ENCODE peak calls at places on chromosomes 16 and 17, in ten cellular contexts. One of them, this sample, is unnamed.
A peak's percentile ranks its signal among the peaks of the same experiment; 100 is the strongest.

GRCh38 chr16:15052747-15053476 is 3.0 kb downstream of the NTAN1 start:
- DNase-seq in tibial artery: peak; percentile 31
- DNase-seq in lower lobe of right lung: no peak
- DNase-seq in right atrium auricular region: peak; percentile 56
- DNase-seq in ovary: no peak
- DNase-seq in body of pancreas: no peak
- DNase-seq in mucosa of descending colon: no peak
- DNase-seq in endodermal cell: no peak
- DNase-seq in SK-N-SH: no peak
- DNase-seq in neuronal stem cell: no peak
- DNase-seq in this sample: no peak

GRCh38 chr17:76737082-76737675 is at the start of gene SRSF2:
- DNase-seq in body of pancreas: peak; percentile 99
- DNase-seq in tibial artery: peak; percentile 99
- DNase-seq in right atrium auricular region: peak; percentile 99
- DNase-seq in endodermal cell: peak; percentile 100
- DNase-seq in lower lobe of right lung: peak; percentile 98
- DNase-seq in mucosa of descending colon: peak; percentile 98
- DNase-seq in SK-N-SH: peak; percentile 100
- DNase-seq in neuronal stem cell: peak; percentile 99
- DNase-seq in ovary: peak; percentile 98
- DNase-seq in this sample: peak; percentile 99

GRCh38 chr16:4624827-4625616 is 396 bp downstream of the MGRN1 start:
- DNase-seq in SK-N-SH: no peak
- DNase-seq in ovary: peak; percentile 60
- DNase-seq in right atrium auricular region: peak; percentile 82
- DNase-seq in neuronal stem cell: peak; percentile 82
- DNase-seq in lower lobe of right lung: peak; percentile 88
- DNase-seq in tibial artery: peak; percentile 81
- DNase-seq in mucosa of descending colon: peak; percentile 81
- DNase-seq in body of pancreas: peak; percentile 71
- DNase-seq in endodermal cell: peak; percentile 93
- DNase-seq in this sample: peak; percentile 72

GRCh38 chr17:2474371-2474770 is 37.3 kb downstream of the METTL16 start:
- DNase-seq in right atrium auricular region: no peak
- DNase-seq in ovary: no peak
- DNase-seq in tibial artery: no peak
- DNase-seq in mucosa of descending colon: no peak
- DNase-seq in SK-N-SH: no peak
- DNase-seq in endodermal cell: peak; percentile 22
- DNase-seq in lower lobe of right lung: no peak
- DNase-seq in neuronal stem cell: no peak
- DNase-seq in body of pancreas: no peak
- DNase-seq in this sample: no peak

GRCh38 chr17:19676901-19677300 is 28.4 kb downstream of the ALDH3A2 start:
- DNase-seq in tibial artery: no peak
- DNase-seq in body of pancreas: no peak
- DNase-seq in right atrium auricular region: no peak
- DNase-seq in mucosa of descending colon: no peak
- DNase-seq in lower lobe of right lung: peak; percentile 56
- DNase-seq in SK-N-SH: no peak
- DNase-seq in endodermal cell: no peak
- DNase-seq in ovary: no peak
- DNase-seq in neuronal stem cell: no peak
- DNase-seq in this sample: no peak

GRCh38 chr17:68981288-68981687 is 26.1 kb upstream of the ABCA8 start:
- DNase-seq in neuronal stem cell: no peak
- DNase-seq in endodermal cell: no peak
- DNase-seq in body of pancreas: peak; percentile 19
- DNase-seq in SK-N-SH: no peak
- DNase-seq in tibial artery: peak; percentile 74
- DNase-seq in mucosa of descending colon: peak; percentile 47
- DNase-seq in lower lobe of right lung: no peak
- DNase-seq in right atrium auricular region: peak; percentile 72
- DNase-seq in ovary: no peak
- DNase-seq in this sample: peak; percentile 64

GRCh38 chr17:67386965-67387551 is 10.0 kb downstream of the PITPNC1 start:
- DNase-seq in mucosa of descending colon: peak; percentile 80
- DNase-seq in ovary: no peak
- DNase-seq in body of pancreas: peak; percentile 53
- DNase-seq in endodermal cell: peak; percentile 92
- DNase-seq in lower lobe of right lung: peak; percentile 58
- DNase-seq in right atrium auricular region: no peak
- DNase-seq in tibial artery: no peak
- DNase-seq in neuronal stem cell: peak; percentile 57
- DNase-seq in SK-N-SH: peak; percentile 86
- DNase-seq in this sample: peak; percentile 27

GRCh38 chr17:62405451-62405850 is 18.2 kb upstream of the METTL2A start:
- DNase-seq in right atrium auricular region: no peak
- DNase-seq in body of pancreas: no peak
- DNase-seq in endodermal cell: no peak
- DNase-seq in lower lobe of right lung: no peak
- DNase-seq in SK-N-SH: no peak
- DNase-seq in neuronal stem cell: no peak
- DNase-seq in tibial artery: no peak
- DNase-seq in ovary: no peak
- DNase-seq in mucosa of descending colon: no peak
- DNase-seq in this sample: no peak

GRCh38 chr17:60724647-60725046 is 47.0 kb downstream of the BCAS3 start:
- DNase-seq in lower lobe of right lung: no peak
- DNase-seq in tibial artery: no peak
- DNase-seq in ovary: no peak
- DNase-seq in neuronal stem cell: no peak
- DNase-seq in SK-N-SH: no peak
- DNase-seq in endodermal cell: no peak
- DNase-seq in mucosa of descending colon: no peak
- DNase-seq in body of pancreas: no peak
- DNase-seq in right atrium auricular region: no peak
- DNase-seq in this sample: no peak

GRCh38 chr17:29589524-29590260 is at the start of gene GIT1:
- DNase-seq in right atrium auricular region: no peak
- DNase-seq in SK-N-SH: peak; percentile 98
- DNase-seq in body of pancreas: peak; percentile 92
- DNase-seq in mucosa of descending colon: peak; percentile 90
- DNase-seq in ovary: peak; percentile 81
- DNase-seq in neuronal stem cell: peak; percentile 87
- DNase-seq in tibial artery: peak; percentile 92
- DNase-seq in endodermal cell: peak; percentile 95
- DNase-seq in lower lobe of right lung: peak; percentile 90
- DNase-seq in this sample: peak; percentile 91

GRCh38 chr16:3152273-3153076 is 17.6 kb downstream of the ZNF213 start:
- DNase-seq in endodermal cell: peak; percentile 99
- DNase-seq in neuronal stem cell: peak; percentile 96
- DNase-seq in ovary: peak; percentile 88
- DNase-seq in body of pancreas: peak; percentile 91
- DNase-seq in mucosa of descending colon: peak; percentile 90
- DNase-seq in lower lobe of right lung: peak; percentile 79
- DNase-seq in SK-N-SH: peak; percentile 80
- DNase-seq in tibial artery: peak; percentile 95
- DNase-seq in right atrium auricular region: peak; percentile 94
- DNase-seq in this sample: peak; percentile 91

GRCh38 chr16:3149630-3150345 is 15.0 kb downstream of the ZNF213 start:
- DNase-seq in neuronal stem cell: peak; percentile 65
- DNase-seq in SK-N-SH: peak; percentile 87
- DNase-seq in lower lobe of right lung: peak; percentile 83
- DNase-seq in right atrium auricular region: peak; percentile 77
- DNase-seq in mucosa of descending colon: peak; percentile 87
- DNase-seq in tibial artery: peak; percentile 82
- DNase-seq in body of pancreas: peak; percentile 81
- DNase-seq in endodermal cell: peak; percentile 91
- DNase-seq in ovary: peak; percentile 63
- DNase-seq in this sample: peak; percentile 55

GRCh38 chr16:3149193-3149530 is 14.3 kb downstream of the ZNF213 start:
- DNase-seq in ovary: no peak
- DNase-seq in tibial artery: no peak
- DNase-seq in mucosa of descending colon: no peak
- DNase-seq in body of pancreas: no peak
- DNase-seq in right atrium auricular region: no peak
- DNase-seq in lower lobe of right lung: no peak
- DNase-seq in neuronal stem cell: no peak
- DNase-seq in SK-N-SH: no peak
- DNase-seq in endodermal cell: no peak
- DNase-seq in this sample: no peak

GRCh38 chr16:3152022-3152272 is 17.1 kb downstream of the ZNF213 start:
- DNase-seq in endodermal cell: peak; percentile 61
- DNase-seq in ovary: no peak
- DNase-seq in lower lobe of right lung: peak; percentile 46
- DNase-seq in right atrium auricular region: no peak
- DNase-seq in body of pancreas: no peak
- DNase-seq in tibial artery: no peak
- DNase-seq in neuronal stem cell: no peak
- DNase-seq in SK-N-SH: no peak
- DNase-seq in mucosa of descending colon: no peak
- DNase-seq in this sample: no peak

GRCh38 chr16:3150346-3151218 is 15.8 kb downstream of the ZNF213 start:
- DNase-seq in ovary: peak; percentile 94
- DNase-seq in right atrium auricular region: peak; percentile 98
- DNase-seq in neuronal stem cell: peak; percentile 99
- DNase-seq in endodermal cell: peak; percentile 99
- DNase-seq in SK-N-SH: peak; percentile 98
- DNase-seq in lower lobe of right lung: peak; percentile 96
- DNase-seq in body of pancreas: peak; percentile 99
- DNase-seq in tibial artery: peak; percentile 97
- DNase-seq in mucosa of descending colon: peak; percentile 98
- DNase-seq in this sample: peak; percentile 95
- H3K4me3 ChIP-seq in ovary: peak overlapping the region; percentile 58
- H3K4me3 ChIP-seq in right atrium auricular region: peak overlapping the region; percentile 65
- H3K4me3 ChIP-seq in neuronal stem cell: peak overlapping the region; percentile 74
- H3K4me3 ChIP-seq in endodermal cell: peak overlapping the region; percentile 90
- H3K4me3 ChIP-seq in SK-N-SH: peak overlapping the region; percentile 78
- H3K4me3 ChIP-seq in lower lobe of right lung: peak overlapping the region; percentile 80
- H3K4me3 ChIP-seq in body of pancreas: peak overlapping the region; percentile 55
- H3K4me3 ChIP-seq in tibial artery: peak overlapping the region; percentile 58
- H3K4me3 ChIP-seq in mucosa of descending colon: peak overlapping the region; percentile 24
- H3K4me3 ChIP-seq in this sample: peak overlapping the region; percentile 65

DNA sequence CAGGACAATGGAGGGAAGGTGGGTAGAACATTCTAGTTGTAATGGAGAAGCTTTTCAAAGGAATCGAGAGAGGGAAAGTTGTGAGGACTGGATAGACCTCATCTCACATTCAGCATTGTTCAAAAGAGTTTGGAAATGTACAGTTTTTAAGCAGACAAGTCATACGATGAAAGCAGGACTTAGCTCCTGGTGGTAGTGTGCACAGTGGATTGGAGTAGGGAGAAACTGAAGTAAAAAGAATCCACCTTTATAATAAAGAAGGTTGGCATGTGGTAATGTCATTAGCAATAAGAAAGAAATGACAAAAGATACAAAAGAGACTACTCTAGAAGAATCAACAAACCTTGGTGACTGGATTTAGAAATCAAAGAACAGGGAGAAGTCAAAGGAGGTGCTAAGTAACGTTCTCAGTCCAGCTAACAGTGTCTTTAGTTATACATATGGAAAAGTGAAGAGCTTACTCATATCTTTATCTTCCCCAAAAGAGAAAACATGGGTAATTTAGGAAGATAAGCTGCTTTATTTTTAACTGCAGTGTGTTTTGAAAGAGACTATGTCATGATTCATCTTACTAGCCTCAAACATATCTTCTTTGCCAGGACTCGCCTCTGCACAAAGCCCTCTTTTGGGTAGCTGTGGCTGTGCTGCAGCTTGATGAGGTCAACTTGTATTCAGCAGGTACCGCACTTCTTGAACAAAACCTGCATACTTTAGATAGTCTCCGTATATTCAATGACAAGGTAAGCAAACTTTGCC is 18.7 kb upstream of the EVI2A start:
- DNase-seq in SK-N-SH: no peak
- DNase-seq in ovary: peak; percentile 13
- DNase-seq in endodermal cell: no peak
- DNase-seq in mucosa of descending colon: no peak
- DNase-seq in tibial artery: no peak
- DNase-seq in neuronal stem cell: no peak
- DNase-seq in right atrium auricular region: no peak
- DNase-seq in lower lobe of right lung: no peak
- DNase-seq in body of pancreas: no peak
- DNase-seq in this sample: peak; percentile 67
- H3K36me3 ChIP-seq in SK-N-SH: peaks cover 68% of the 10 kb centered on the region
- H3K36me3 ChIP-seq in ovary: no peaks in the 10 kb centered on the region
- H3K36me3 ChIP-seq in endodermal cell: peaks cover 64% of the 10 kb centered on the region
- H3K36me3 ChIP-seq in mucosa of descending colon: no peaks in the 10 kb centered on the region
- H3K36me3 ChIP-seq in tibial artery: peaks cover 52% of the 10 kb centered on the region
- H3K36me3 ChIP-seq in neuronal stem cell: peaks cover 10% of the 10 kb centered on the region
- H3K36me3 ChIP-seq in right atrium auricular region: peaks cover 41% of the 10 kb centered on the region
- H3K36me3 ChIP-seq in lower lobe of right lung: peaks cover 75% of the 10 kb centered on the region
- H3K36me3 ChIP-seq in body of pancreas: peaks cover 12% of the 10 kb centered on the region
- H3K36me3 ChIP-seq in this sample: peaks cover 45% of the 10 kb centered on the region

DNA sequence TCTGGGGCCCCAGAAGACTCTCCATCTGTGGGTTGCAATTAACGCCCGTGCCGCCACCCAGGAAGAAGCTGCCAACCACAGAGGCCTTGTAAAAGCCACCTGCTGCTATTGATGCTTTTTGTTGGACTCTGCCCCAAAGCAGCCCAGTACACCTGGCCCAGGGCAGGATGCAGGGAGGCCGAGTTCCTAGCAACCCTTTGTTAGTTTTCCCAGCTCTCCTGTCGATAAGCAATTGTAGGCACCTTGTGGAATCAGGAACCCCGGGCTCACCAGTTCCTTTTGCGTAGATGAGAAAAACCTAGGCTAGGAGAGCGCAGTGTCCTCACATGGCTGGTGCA is 103.3 kb downstream of the ABCC6 start:
- DNase-seq in endodermal cell: no peak
- DNase-seq in right atrium auricular region: no peak
- DNase-seq in ovary: no peak
- DNase-seq in neuronal stem cell: no peak
- DNase-seq in lower lobe of right lung: no peak
- DNase-seq in tibial artery: no peak
- DNase-seq in body of pancreas: peak; percentile 59
- DNase-seq in SK-N-SH: no peak
- DNase-seq in mucosa of descending colon: peak; percentile 43
- DNase-seq in this sample: no peak
- H3K9me3 ChIP-seq in endodermal cell: peaks cover 21% of the 10 kb centered on the region
- H3K9me3 ChIP-seq in right atrium auricular region: peaks cover 13% of the 10 kb centered on the region
- H3K9me3 ChIP-seq in ovary: no peaks in the 10 kb centered on the region
- H3K9me3 ChIP-seq in neuronal stem cell: peaks cover 19% of the 10 kb centered on the region
- H3K9me3 ChIP-seq in lower lobe of right lung: peaks cover 6% of the 10 kb centered on the region
- H3K9me3 ChIP-seq in tibial artery: peaks cover 7% of the 10 kb centered on the region
- H3K9me3 ChIP-seq in body of pancreas: no peaks in the 10 kb centered on the region
- H3K9me3 ChIP-seq in SK-N-SH: no peaks in the 10 kb centered on the region
- H3K9me3 ChIP-seq in mucosa of descending colon: no peaks in the 10 kb centered on the region
- H3K9me3 ChIP-seq in this sample: peaks cover 12% of the 10 kb centered on the region

GRCh38 chr16:69858196-69859104 is 92.7 kb upstream of the CLEC18A start:
- DNase-seq in tibial artery: no peak
- DNase-seq in body of pancreas: no peak
- DNase-seq in SK-N-SH: no peak
- DNase-seq in right atrium auricular region: no peak
- DNase-seq in neuronal stem cell: no peak
- DNase-seq in endodermal cell: no peak
- DNase-seq in ovary: no peak
- DNase-seq in lower lobe of right lung: no peak
- DNase-seq in mucosa of descending colon: no peak
- DNase-seq in this sample: no peak
- H3K4me3 ChIP-seq in tibial artery: no peak overlapping the region
- H3K4me3 ChIP-seq in body of pancreas: no peak overlapping the region
- H3K4me3 ChIP-seq in SK-N-SH: no peak overlapping the region
- H3K4me3 ChIP-seq in right atrium auricular region: no peak overlapping the region
- H3K4me3 ChIP-seq in neuronal stem cell: no peak overlapping the region
- H3K4me3 ChIP-seq in endodermal cell: no peak overlapping the region
- H3K4me3 ChIP-seq in ovary: no peak overlapping the region
- H3K4me3 ChIP-seq in lower lobe of right lung: no peak overlapping the region
- H3K4me3 ChIP-seq in mucosa of descending colon: no peak overlapping the region
- H3K4me3 ChIP-seq in this sample: no peak overlapping the region